ENCODE peak calls at places on chromosomes 4 and X, in nine cellular contexts. One of them, this sample, is unnamed.

GRCh38 chr4:185626798-185627197 is 91.5 kb upstream of the PDLIM3 start:
- DNase-seq in GM23248: no peak
- DNase-seq in HTR-8/SVneo: no peak
- DNase-seq in WTC11: no peak
- DNase-seq in gastrocnemius medialis: no peak
- DNase-seq in stimulated activated naive CD8-positive, alpha-beta T cell treated with anti-CD3 and anti-CD28 coated beads, Interleukin-15, Interleukin-2, amounts not matched to agents 100 U/mL and 50 U/mL, for 24 hours: no peak
- DNase-seq in heart right ventricle: no peak
- DNase-seq in endothelial cell: no peak
- DNase-seq in dermis blood vessel endothelial cell: no peak
- DNase-seq in this sample: no peak

GRCh38 chr4:185738038-185738552 is 73.9 kb downstream of the SORBS2 start:
- DNase-seq in endothelial cell: no peak
- DNase-seq in dermis blood vessel endothelial cell: peak; percentile 87
- DNase-seq in GM23248: peak; percentile 52
- DNase-seq in gastrocnemius medialis: no peak
- DNase-seq in HTR-8/SVneo: no peak
- DNase-seq in stimulated activated naive CD8-positive, alpha-beta T cell treated with anti-CD3 and anti-CD28 coated beads, Interleukin-15, Interleukin-2, amounts not matched to agents 100 U/mL and 50 U/mL, for 24 hours: no peak
- DNase-seq in heart right ventricle: no peak
- DNase-seq in WTC11: no peak
- DNase-seq in this sample: no peak

GRCh38 chr4:9921326-9921725 is 100.0 kb downstream of the SLC2A9 start:
- DNase-seq in dermis blood vessel endothelial cell: no peak
- DNase-seq in stimulated activated naive CD8-positive, alpha-beta T cell treated with anti-CD3 and anti-CD28 coated beads, Interleukin-15, Interleukin-2, amounts not matched to agents 100 U/mL and 50 U/mL, for 24 hours: no peak
- DNase-seq in HTR-8/SVneo: no peak
- DNase-seq in gastrocnemius medialis: no peak
- DNase-seq in GM23248: no peak
- DNase-seq in endothelial cell: no peak
- DNase-seq in WTC11: peak; percentile 62
- DNase-seq in heart right ventricle: no peak
- DNase-seq in this sample: no peak

GRCh38 chrX:106300239-106300638 is 132.1 kb downstream of the PWWP3B start:
- DNase-seq in heart right ventricle: no peak
- DNase-seq in stimulated activated naive CD8-positive, alpha-beta T cell treated with anti-CD3 and anti-CD28 coated beads, Interleukin-15, Interleukin-2, amounts not matched to agents 100 U/mL and 50 U/mL, for 24 hours: no peak
- DNase-seq in WTC11: no peak
- DNase-seq in dermis blood vessel endothelial cell: no peak
- DNase-seq in HTR-8/SVneo: no peak
- DNase-seq in GM23248: no peak
- DNase-seq in gastrocnemius medialis: no peak
- DNase-seq in endothelial cell: no peak
- DNase-seq in this sample: no peak

GRCh38 chrX:154017766-154018517 is 1.8 kb downstream of the IRAK1 start:
- DNase-seq in heart right ventricle: no peak
- DNase-seq in HTR-8/SVneo: no peak
- DNase-seq in WTC11: no peak
- DNase-seq in GM23248: no peak
- DNase-seq in dermis blood vessel endothelial cell: no peak
- DNase-seq in endothelial cell: no peak
- DNase-seq in stimulated activated naive CD8-positive, alpha-beta T cell treated with anti-CD3 and anti-CD28 coated beads, Interleukin-15, Interleukin-2, amounts not matched to agents 100 U/mL and 50 U/mL, for 24 hours: no peak
- DNase-seq in gastrocnemius medialis: no peak
- DNase-seq in this sample: no peak

GRCh38 chr4:156252300-156253016 is 298.8 kb upstream of the CTSO start:
- DNase-seq in HTR-8/SVneo: no peak
- DNase-seq in WTC11: no peak
- DNase-seq in dermis blood vessel endothelial cell: no peak
- DNase-seq in endothelial cell: no peak
- DNase-seq in GM23248: peak; percentile 1
- DNase-seq in gastrocnemius medialis: no peak
- DNase-seq in stimulated activated naive CD8-positive, alpha-beta T cell treated with anti-CD3 and anti-CD28 coated beads, Interleukin-15, Interleukin-2, amounts not matched to agents 100 U/mL and 50 U/mL, for 24 hours: no peak
- DNase-seq in heart right ventricle: no peak
- DNase-seq in this sample: no peak

GRCh38 chr4:110107868-110108267 is 90.5 kb downstream of the ELOVL6 start:
- DNase-seq in WTC11: no peak
- DNase-seq in gastrocnemius medialis: no peak
- DNase-seq in HTR-8/SVneo: no peak
- DNase-seq in stimulated activated naive CD8-positive, alpha-beta T cell treated with anti-CD3 and anti-CD28 coated beads, Interleukin-15, Interleukin-2, amounts not matched to agents 100 U/mL and 50 U/mL, for 24 hours: no peak
- DNase-seq in GM23248: peak; percentile 41
- DNase-seq in endothelial cell: no peak
- DNase-seq in dermis blood vessel endothelial cell: no peak
- DNase-seq in heart right ventricle: no peak
- DNase-seq in this sample: no peak

GRCh38 chr4:3483471-3483921 is 20.4 kb downstream of the DOK7 start:
- DNase-seq in GM23248: peak; percentile 89
- DNase-seq in dermis blood vessel endothelial cell: no peak
- DNase-seq in stimulated activated naive CD8-positive, alpha-beta T cell treated with anti-CD3 and anti-CD28 coated beads, Interleukin-15, Interleukin-2, amounts not matched to agents 100 U/mL and 50 U/mL, for 24 hours: no peak
- DNase-seq in heart right ventricle: peak; percentile 80
- DNase-seq in WTC11: no peak
- DNase-seq in HTR-8/SVneo: no peak
- DNase-seq in gastrocnemius medialis: peak; percentile 99
- DNase-seq in endothelial cell: no peak
- DNase-seq in this sample: no peak

GRCh38 chr4:3508542-3508941 is 23.7 kb downstream of the LRPAP1 start:
- DNase-seq in WTC11: no peak
- DNase-seq in endothelial cell: no peak
- DNase-seq in HTR-8/SVneo: no peak
- DNase-seq in heart right ventricle: no peak
- DNase-seq in stimulated activated naive CD8-positive, alpha-beta T cell treated with anti-CD3 and anti-CD28 coated beads, Interleukin-15, Interleukin-2, amounts not matched to agents 100 U/mL and 50 U/mL, for 24 hours: no peak
- DNase-seq in gastrocnemius medialis: no peak
- DNase-seq in dermis blood vessel endothelial cell: peak; percentile 38
- DNase-seq in GM23248: no peak
- DNase-seq in this sample: peak; percentile 69

GRCh38 chrX:47838361-47838760 is 1.7 kb downstream of the ZNF81 start:
- DNase-seq in stimulated activated naive CD8-positive, alpha-beta T cell treated with anti-CD3 and anti-CD28 coated beads, Interleukin-15, Interleukin-2, amounts not matched to agents 100 U/mL and 50 U/mL, for 24 hours: no peak
- DNase-seq in WTC11: no peak
- DNase-seq in HTR-8/SVneo: no peak
- DNase-seq in heart right ventricle: no peak
- DNase-seq in GM23248: no peak
- DNase-seq in dermis blood vessel endothelial cell: no peak
- DNase-seq in endothelial cell: no peak
- DNase-seq in gastrocnemius medialis: no peak
- DNase-seq in this sample: no peak

GRCh38 chrX:131626681-131627296 is 82.9 kb downstream of the OR13H1 start:
- DNase-seq in stimulated activated naive CD8-positive, alpha-beta T cell treated with anti-CD3 and anti-CD28 coated beads, Interleukin-15, Interleukin-2, amounts not matched to agents 100 U/mL and 50 U/mL, for 24 hours: no peak
- DNase-seq in HTR-8/SVneo: no peak
- DNase-seq in heart right ventricle: no peak
- DNase-seq in GM23248: peak; percentile 1
- DNase-seq in dermis blood vessel endothelial cell: no peak
- DNase-seq in endothelial cell: peak; percentile 2
- DNase-seq in WTC11: no peak
- DNase-seq in gastrocnemius medialis: no peak
- DNase-seq in this sample: peak; percentile 45

GRCh38 chr4:168475745-168476144 is 4.5 kb downstream of the DDX60L start:
- DNase-seq in dermis blood vessel endothelial cell: peak; percentile 32
- DNase-seq in endothelial cell: no peak
- DNase-seq in stimulated activated naive CD8-positive, alpha-beta T cell treated with anti-CD3 and anti-CD28 coated beads, Interleukin-15, Interleukin-2, amounts not matched to agents 100 U/mL and 50 U/mL, for 24 hours: peak; percentile 52
- DNase-seq in GM23248: peak; percentile 23
- DNase-seq in heart right ventricle: no peak
- DNase-seq in WTC11: peak; percentile 36
- DNase-seq in gastrocnemius medialis: no peak
- DNase-seq in HTR-8/SVneo: no peak
- DNase-seq in this sample: no peak

GRCh38 chr4:102574317-102574716 is 73.2 kb downstream of the NFKB1 start:
- DNase-seq in dermis blood vessel endothelial cell: no peak
- DNase-seq in WTC11: no peak
- DNase-seq in HTR-8/SVneo: no peak
- DNase-seq in GM23248: no peak
- DNase-seq in stimulated activated naive CD8-positive, alpha-beta T cell treated with anti-CD3 and anti-CD28 coated beads, Interleukin-15, Interleukin-2, amounts not matched to agents 100 U/mL and 50 U/mL, for 24 hours: no peak
- DNase-seq in heart right ventricle: no peak
- DNase-seq in endothelial cell: no peak
- DNase-seq in gastrocnemius medialis: no peak
- DNase-seq in this sample: peak; percentile 98

GRCh38 chr4:13160906-13161305 is 323.2 kb downstream of the RAB28 start:
- DNase-seq in stimulated activated naive CD8-positive, alpha-beta T cell treated with anti-CD3 and anti-CD28 coated beads, Interleukin-15, Interleukin-2, amounts not matched to agents 100 U/mL and 50 U/mL, for 24 hours: no peak
- DNase-seq in WTC11: no peak
- DNase-seq in heart right ventricle: no peak
- DNase-seq in gastrocnemius medialis: no peak
- DNase-seq in HTR-8/SVneo: no peak
- DNase-seq in endothelial cell: no peak
- DNase-seq in GM23248: peak; percentile 83
- DNase-seq in dermis blood vessel endothelial cell: no peak
- DNase-seq in this sample: no peak

GRCh38 chr4:181528570-181529184 is 714.5 kb upstream of the TENM3 start:
- DNase-seq in gastrocnemius medialis: peak; percentile 19
- DNase-seq in WTC11: peak; percentile 90
- DNase-seq in endothelial cell: peak; percentile 93
- DNase-seq in dermis blood vessel endothelial cell: peak; percentile 19
- DNase-seq in HTR-8/SVneo: peak; percentile 64
- DNase-seq in GM23248: peak; percentile 71
- DNase-seq in heart right ventricle: peak; percentile 49
- DNase-seq in stimulated activated naive CD8-positive, alpha-beta T cell treated with anti-CD3 and anti-CD28 coated beads, Interleukin-15, Interleukin-2, amounts not matched to agents 100 U/mL and 50 U/mL, for 24 hours: peak; percentile 35
- DNase-seq in this sample: peak; percentile 43

GRCh38 chr4:152614337-152614736 is 65.5 kb downstream of the TMEM154 start:
- DNase-seq in GM23248: no peak
- DNase-seq in heart right ventricle: no peak
- DNase-seq in dermis blood vessel endothelial cell: no peak
- DNase-seq in endothelial cell: no peak
- DNase-seq in HTR-8/SVneo: no peak
- DNase-seq in stimulated activated naive CD8-positive, alpha-beta T cell treated with anti-CD3 and anti-CD28 coated beads, Interleukin-15, Interleukin-2, amounts not matched to agents 100 U/mL and 50 U/mL, for 24 hours: no peak
- DNase-seq in WTC11: no peak
- DNase-seq in gastrocnemius medialis: no peak
- DNase-seq in this sample: no peak

GRCh38 chr4:120225527-120225926 is 158.9 kb upstream of the MAD2L1 start:
- DNase-seq in endothelial cell: no peak
- DNase-seq in stimulated activated naive CD8-positive, alpha-beta T cell treated with anti-CD3 and anti-CD28 coated beads, Interleukin-15, Interleukin-2, amounts not matched to agents 100 U/mL and 50 U/mL, for 24 hours: no peak
- DNase-seq in WTC11: no peak
- DNase-seq in HTR-8/SVneo: no peak
- DNase-seq in heart right ventricle: no peak
- DNase-seq in dermis blood vessel endothelial cell: no peak
- DNase-seq in gastrocnemius medialis: no peak
- DNase-seq in GM23248: no peak
- DNase-seq in this sample: no peak

GRCh38 chrX:41512394-41512793 is 65.3 kb downstream of the NYX start:
- DNase-seq in endothelial cell: no peak
- DNase-seq in stimulated activated naive CD8-positive, alpha-beta T cell treated with anti-CD3 and anti-CD28 coated beads, Interleukin-15, Interleukin-2, amounts not matched to agents 100 U/mL and 50 U/mL, for 24 hours: no peak
- DNase-seq in dermis blood vessel endothelial cell: no peak
- DNase-seq in heart right ventricle: no peak
- DNase-seq in HTR-8/SVneo: no peak
- DNase-seq in WTC11: no peak
- DNase-seq in GM23248: no peak
- DNase-seq in gastrocnemius medialis: no peak
- DNase-seq in this sample: no peak

This sample was measured in Kasumi-1.